ENCODE peak calls at places on chromosomes 13 and 19, in ten cellular contexts. U is breast epithelium, Z is GM23338, A is sigmoid colon, P is SK-N-SH, L is prostate gland, S is esophagus muscularis mucosa, G is transverse colon, M is Panc1, B is stomach. V is an unnamed sample. For H3K27me3, the result is how much of the 10 kb centered on the place peaks cover.

GRCh38 chr13:96844195-96844594 is 150.1 kb downstream of the OXGR1 start:
- DNase-seq in U (no peak), Z (no peak), A (no peak), P (no peak), L (no peak), S (no peak), G (no peak), M (no peak), B (no peak), V (no peak)

GRCh38 chr13:107743983-107744382 is 471.4 kb downstream of the LIG4 start:
- DNase-seq in U (no peak), Z (no peak), A (no peak), P (no peak), L (no peak), S (no peak), G (no peak), M (no peak), B (no peak), V (no peak)

GRCh38 chr19:7699422-7700127 is 2.4 kb downstream of the FCER2 start:
- DNase-seq in U (no peak), Z (no peak), A (no peak), P (no peak), L (no peak), S (no peak), G (no peak), M (no peak), B (no peak), V (no peak)

GRCh38 chr19:18507021-18507726 is 14.7 kb downstream of the ELL start:
- DNase-seq in U (no peak), Z (no peak), A (no peak), P (peak), L (no peak), S (no peak), G (peak), M (no peak), B (peak), V (peak)

GRCh38 chr19:41999071-41999877 is 5.2 kb upstream of the ATP1A3 start:
- DNase-seq in U (no peak), Z (peak), A (no peak), P (peak), L (no peak), S (no peak), G (no peak), M (no peak), B (no peak), V (no peak)

GRCh38 chr13:43861863-43862262 is 17.7 kb downstream of the CCDC122 start:
- DNase-seq in U (no peak), Z (no peak), A (no peak), P (no peak), L (no peak), S (no peak), G (no peak), M (no peak), B (no peak), V (no peak)

GRCh38 chr13:57632276-57633140 is 964 bp downstream of the PCDH17 start:
- DNase-seq in U (peak), Z (peak), A (peak), P (peak), L (no peak), S (no peak), G (no peak), M (no peak), B (no peak), V (peak)

GRCh38 chr19:13430790-13431582 is 75.3 kb downstream of the CACNA1A start:
- DNase-seq in U (no peak), Z (peak), A (no peak), P (peak), L (no peak), S (no peak), G (peak), M (peak), B (peak), V (peak)

GRCh38 chr13:84086847-84087162 is 204.5 kb upstream of the SLITRK1 start:
- DNase-seq in U (no peak), Z (no peak), A (no peak), P (no peak), L (no peak), S (no peak), G (no peak), M (no peak), B (no peak), V (no peak)

GRCh38 chr19:4300589-4300988 is 1.6 kb downstream of the TMIGD2 start:
- DNase-seq in U (no peak), Z (no peak), A (no peak), P (no peak), L (no peak), S (no peak), G (no peak), M (no peak), B (no peak), V (no peak)

GRCh38 chr13:38897521-38897920 is 93.1 kb downstream of the STOML3 start:
- DNase-seq in U (no peak), Z (no peak), A (no peak), P (no peak), L (no peak), S (no peak), G (no peak), M (no peak), B (no peak), V (no peak)

GRCh38 chr13:114064516-114065140 is 67.8 kb downstream of the RASA3 start:
- DNase-seq in U (no peak), Z (no peak), A (peak), P (peak), L (peak), S (no peak), G (peak), M (no peak), B (peak), V (peak)

GRCh38 chr13:41533676-41534075 is 76.3 kb downstream of the RGCC start:
- DNase-seq in U (no peak), Z (no peak), A (peak), P (no peak), L (no peak), S (peak), G (no peak), M (no peak), B (no peak), V (no peak)

GRCh38 chr13:46516624-46517318 is 36.2 kb upstream of the LRCH1 start:
- DNase-seq in U (no peak), Z (peak), A (no peak), P (no peak), L (no peak), S (no peak), G (no peak), M (no peak), B (no peak), V (no peak)

GRCh38 chr13:49669735-49670309 is 21.5 kb downstream of the EBPL start:
- DNase-seq in U (no peak), Z (peak), A (peak), P (peak), L (peak), S (no peak), G (peak), M (peak), B (peak), V (no peak)

GRCh38 chr19:43353606-43354304 is at the start of gene CD177:
- DNase-seq in U (no peak), Z (peak), A (peak), P (peak), L (no peak), S (no peak), G (no peak), M (no peak), B (no peak), V (no peak)

GRCh38 chr19:37691881-37692504 is 27.6 kb downstream of the ZNF607 start:
- DNase-seq in U (peak), Z (peak), A (peak), P (peak), L (peak), S (peak), G (peak), M (no peak), B (peak), V (peak)

GRCh38 chr13:47215741-47216140 is 318.9 kb upstream of the HTR2A start:
- DNase-seq in U (no peak), Z (peak), A (no peak), P (no peak), L (no peak), S (no peak), G (no peak), M (peak), B (no peak), V (no peak)

GRCh38 chr19:38277969-38278680 is 13.8 kb downstream of the SPINT2 start:
- DNase-seq in U (no peak), Z (no peak), A (no peak), P (peak), L (no peak), S (no peak), G (no peak), M (no peak), B (peak), V (no peak)

GRCh38 chr13:79870123-79870522 is 389.2 kb downstream of the NDFIP2 start:
- DNase-seq in U (no peak), Z (peak), A (no peak), P (no peak), L (no peak), S (no peak), G (no peak), M (no peak), B (no peak), V (no peak)
- TF ChIP-seq CTCF in U (no peak), Z (no peak), A (no peak), P (no peak), L (no peak), S (no peak), G (no peak), M (no peak), B (no peak), V (no peak)

GRCh38 chr13:99777873-99778272 is 193.7 kb downstream of the ZIC5 start:
- DNase-seq in U (no peak), Z (no peak), A (no peak), P (no peak), L (no peak), S (no peak), G (no peak), M (no peak), B (no peak), V (no peak)
- TF ChIP-seq POLR2AphosphoS5 in U (no peak), Z (no peak), A (no peak), P (no peak), L (no peak), S (no peak), G (no peak), M (no peak), B (no peak), V (no peak)

DNA sequence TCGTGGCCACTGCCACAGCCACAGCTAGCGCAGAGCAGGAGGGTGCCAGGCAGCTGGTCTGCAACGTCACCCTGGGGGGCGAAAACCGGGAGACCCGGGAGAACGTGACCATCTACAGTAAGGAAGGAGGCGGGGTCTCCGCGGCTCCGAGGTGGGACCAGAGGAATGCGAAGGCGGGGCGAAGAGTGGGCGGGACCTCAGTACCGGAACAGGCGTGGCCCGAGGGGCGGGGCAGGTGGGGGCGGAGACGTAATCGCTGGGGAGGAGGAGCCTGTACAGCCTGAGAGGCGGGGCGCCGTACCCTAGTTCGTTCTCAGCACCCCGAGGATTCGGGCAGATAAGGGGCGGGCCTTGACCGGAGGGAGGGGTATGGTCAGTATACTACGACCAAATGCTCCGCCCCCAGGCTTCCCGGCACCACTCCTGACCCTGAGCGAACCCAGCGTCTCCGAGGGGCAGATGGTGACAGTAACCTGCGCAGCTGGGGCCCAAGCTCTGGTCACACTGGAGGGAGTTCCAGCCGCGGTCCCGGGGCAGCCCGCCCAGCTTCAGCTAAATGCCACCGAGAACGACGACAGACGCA is 2.5 kb downstream of the ICAM5 start:
- DNase-seq in U (peak), Z (peak), A (peak), P (peak), L (peak), S (no peak), G (peak), M (no peak), B (peak), V (peak)
- H3K27me3 ChIP-seq in U (under half), Z (half or more), A (half or more), P (under half), L (half or more), S (half or more), G (half or more), M (under half), B (half or more), V (half or more)

GRCh38 chr19:50315773-50316448 is 13.3 kb downstream of the KCNC3 start:
- DNase-seq in U (no peak), Z (peak), A (no peak), P (peak), L (no peak), S (no peak), G (no peak), M (no peak), B (no peak), V (no peak)
- TF ChIP-seq CTCF in U (no peak), Z (peak), A (no peak), P (peak), L (no peak), S (no peak), G (no peak), M (no peak), B (no peak), V (no peak)

DNA sequence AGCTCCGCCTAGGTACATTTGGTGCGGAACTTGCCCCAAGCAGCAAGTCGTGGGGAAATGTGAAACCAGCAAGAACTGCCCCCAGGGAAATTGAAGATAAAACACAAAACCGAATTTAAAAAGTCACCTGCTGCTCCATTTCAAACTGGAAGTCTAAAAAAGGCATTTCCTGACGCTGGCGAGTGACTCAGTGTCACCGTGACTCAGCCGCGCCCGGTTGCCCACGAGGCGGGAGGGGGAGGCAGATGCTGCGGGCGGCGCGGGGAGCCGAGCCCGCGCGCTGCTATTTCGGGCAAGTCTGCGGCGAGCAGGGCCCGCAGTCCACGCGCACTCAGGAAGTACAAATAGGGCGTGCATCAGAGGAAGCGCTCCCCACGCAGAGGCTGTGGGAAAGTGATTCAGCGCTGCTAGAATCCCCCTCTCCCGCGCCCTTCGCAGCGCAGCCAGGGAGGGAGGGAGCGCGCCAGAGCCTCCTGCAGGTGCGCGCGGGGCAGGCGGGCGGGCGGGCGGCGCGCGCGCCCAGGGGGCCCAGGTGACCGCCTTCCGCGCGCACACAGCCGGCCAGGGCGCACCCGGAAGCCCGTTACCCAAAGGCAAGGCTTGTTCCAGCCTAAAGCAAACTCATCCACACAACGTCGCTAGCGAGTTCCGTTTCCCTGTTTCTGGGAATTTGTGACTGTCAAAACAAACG is 168.8 kb downstream of the COL4A1 start:
- DNase-seq in U (no peak), Z (peak), A (peak), P (peak), L (peak), S (peak), G (peak), M (no peak), B (peak), V (peak)
- TF ChIP-seq POLR2AphosphoS5 in U (peak), Z (peak), A (peak), P (peak), L (peak), S (peak), G (no peak), M (no peak), B (peak), V (peak)

DNA sequence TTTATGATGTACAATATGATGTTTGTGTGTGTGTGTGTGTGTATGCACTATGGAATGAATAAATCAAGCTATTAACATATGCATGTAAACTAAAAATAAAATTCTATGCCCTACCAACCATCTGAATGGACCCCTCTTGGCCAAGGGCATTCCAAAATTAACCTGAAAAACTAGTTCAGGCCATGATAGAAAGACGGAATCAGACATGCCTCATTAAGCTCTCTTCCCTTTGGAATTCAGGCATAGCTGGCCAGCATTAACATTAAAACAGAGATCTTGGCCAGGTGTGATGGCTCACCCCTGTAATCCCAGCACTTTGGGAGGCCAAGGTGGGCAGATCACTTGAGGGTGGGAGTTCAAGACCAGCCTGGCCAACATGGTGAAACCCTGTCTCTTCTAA is 18.3 kb upstream of the SLC1A6 start:
- DNase-seq in U (no peak), Z (no peak), A (no peak), P (no peak), L (no peak), S (no peak), G (no peak), M (no peak), B (no peak), V (no peak)
- H3K27me3 ChIP-seq in U (under half), Z (under half), A (under half), P (under half), L (under half), S (under half), G (under half), M (under half), B (half or more), V (under half)